ENCODE peak calls at places on chromosomes 2 and 18, in ten cellular contexts. One of them, this sample, is unnamed.

GRCh38 chr2:182463760-182464159 is 36.9 kb upstream of the PDE1A start:
- DNase-seq in foreskin fibroblast: no peak
- DNase-seq in endothelial cell: no peak
- DNase-seq in CD4-positive, alpha-beta memory T cell: no peak
- DNase-seq in T-helper 1 cell: no peak
- DNase-seq in stimulated activated CD4-positive, alpha-beta T cell treated with anti-CD3 and anti-CD28 coated beads, Interleukin-4, amount 100 ng/mL, for 4 hours: no peak
- DNase-seq in choroid plexus epithelial cell: no peak
- DNase-seq in activated CD8-positive, alpha-beta T cell treated with anti-CD3 and anti-CD28 coated beads, Interleukin-2, amount 10 ng/mL, durations not matched to agents 7 days and 5 days: no peak
- DNase-seq in LHCN-M2: no peak
- DNase-seq in progenitor cell of endocrine pancreas: no peak
- DNase-seq in this sample: no peak

GRCh38 chr2:69490486-69490885 is 53.3 kb upstream of the NFU1 start:
- DNase-seq in foreskin fibroblast: no peak
- DNase-seq in activated CD8-positive, alpha-beta T cell treated with anti-CD3 and anti-CD28 coated beads, Interleukin-2, amount 10 ng/mL, durations not matched to agents 7 days and 5 days: peak; percentile 45
- DNase-seq in progenitor cell of endocrine pancreas: no peak
- DNase-seq in choroid plexus epithelial cell: no peak
- DNase-seq in CD4-positive, alpha-beta memory T cell: peak; percentile 20
- DNase-seq in endothelial cell: no peak
- DNase-seq in LHCN-M2: no peak
- DNase-seq in T-helper 1 cell: no peak
- DNase-seq in stimulated activated CD4-positive, alpha-beta T cell treated with anti-CD3 and anti-CD28 coated beads, Interleukin-4, amount 100 ng/mL, for 4 hours: no peak
- DNase-seq in this sample: no peak

GRCh38 chr2:46559257-46559656 is 79.9 kb downstream of the TMEM247 start:
- DNase-seq in stimulated activated CD4-positive, alpha-beta T cell treated with anti-CD3 and anti-CD28 coated beads, Interleukin-4, amount 100 ng/mL, for 4 hours: no peak
- DNase-seq in choroid plexus epithelial cell: no peak
- DNase-seq in endothelial cell: no peak
- DNase-seq in foreskin fibroblast: no peak
- DNase-seq in activated CD8-positive, alpha-beta T cell treated with anti-CD3 and anti-CD28 coated beads, Interleukin-2, amount 10 ng/mL, durations not matched to agents 7 days and 5 days: no peak
- DNase-seq in T-helper 1 cell: no peak
- DNase-seq in progenitor cell of endocrine pancreas: no peak
- DNase-seq in CD4-positive, alpha-beta memory T cell: no peak
- DNase-seq in LHCN-M2: no peak
- DNase-seq in this sample: no peak

GRCh38 chr2:74532222-74532621 is 2.5 kb downstream of the HTRA2 start:
- DNase-seq in endothelial cell: no peak
- DNase-seq in T-helper 1 cell: no peak
- DNase-seq in LHCN-M2: peak; percentile 57
- DNase-seq in activated CD8-positive, alpha-beta T cell treated with anti-CD3 and anti-CD28 coated beads, Interleukin-2, amount 10 ng/mL, durations not matched to agents 7 days and 5 days: no peak
- DNase-seq in stimulated activated CD4-positive, alpha-beta T cell treated with anti-CD3 and anti-CD28 coated beads, Interleukin-4, amount 100 ng/mL, for 4 hours: no peak
- DNase-seq in CD4-positive, alpha-beta memory T cell: peak; percentile 56
- DNase-seq in choroid plexus epithelial cell: peak; percentile 75
- DNase-seq in foreskin fibroblast: peak; percentile 74
- DNase-seq in progenitor cell of endocrine pancreas: no peak
- DNase-seq in this sample: no peak

GRCh38 chr2:121253674-121254240 is 31.2 kb downstream of the TFCP2L1 start:
- DNase-seq in endothelial cell: no peak
- DNase-seq in foreskin fibroblast: no peak
- DNase-seq in LHCN-M2: no peak
- DNase-seq in choroid plexus epithelial cell: no peak
- DNase-seq in progenitor cell of endocrine pancreas: no peak
- DNase-seq in T-helper 1 cell: no peak
- DNase-seq in activated CD8-positive, alpha-beta T cell treated with anti-CD3 and anti-CD28 coated beads, Interleukin-2, amount 10 ng/mL, durations not matched to agents 7 days and 5 days: no peak
- DNase-seq in stimulated activated CD4-positive, alpha-beta T cell treated with anti-CD3 and anti-CD28 coated beads, Interleukin-4, amount 100 ng/mL, for 4 hours: no peak
- DNase-seq in CD4-positive, alpha-beta memory T cell: no peak
- DNase-seq in this sample: no peak

GRCh38 chr2:233210843-233211600 is 40.5 kb upstream of the ATG16L1 start:
- DNase-seq in choroid plexus epithelial cell: peak; percentile 94
- DNase-seq in LHCN-M2: peak; percentile 85
- DNase-seq in CD4-positive, alpha-beta memory T cell: no peak
- DNase-seq in progenitor cell of endocrine pancreas: no peak
- DNase-seq in foreskin fibroblast: peak; percentile 94
- DNase-seq in activated CD8-positive, alpha-beta T cell treated with anti-CD3 and anti-CD28 coated beads, Interleukin-2, amount 10 ng/mL, durations not matched to agents 7 days and 5 days: no peak
- DNase-seq in endothelial cell: no peak
- DNase-seq in T-helper 1 cell: no peak
- DNase-seq in stimulated activated CD4-positive, alpha-beta T cell treated with anti-CD3 and anti-CD28 coated beads, Interleukin-4, amount 100 ng/mL, for 4 hours: no peak
- DNase-seq in this sample: no peak

GRCh38 chr2:191811807-191812602 is 34.9 kb downstream of the CAVIN2 start:
- DNase-seq in stimulated activated CD4-positive, alpha-beta T cell treated with anti-CD3 and anti-CD28 coated beads, Interleukin-4, amount 100 ng/mL, for 4 hours: peak; percentile 10
- DNase-seq in progenitor cell of endocrine pancreas: peak; percentile 30
- DNase-seq in LHCN-M2: peak; percentile 73
- DNase-seq in CD4-positive, alpha-beta memory T cell: peak; percentile 11
- DNase-seq in choroid plexus epithelial cell: peak; percentile 85
- DNase-seq in foreskin fibroblast: peak; percentile 86
- DNase-seq in T-helper 1 cell: no peak
- DNase-seq in activated CD8-positive, alpha-beta T cell treated with anti-CD3 and anti-CD28 coated beads, Interleukin-2, amount 10 ng/mL, durations not matched to agents 7 days and 5 days: peak; percentile 51
- DNase-seq in endothelial cell: peak; percentile 64
- DNase-seq in this sample: peak; percentile 53

GRCh38 chr2:101776172-101777043 is 78.9 kb downstream of the MAP4K4 start:
- DNase-seq in LHCN-M2: no peak
- DNase-seq in choroid plexus epithelial cell: peak; percentile 56
- DNase-seq in progenitor cell of endocrine pancreas: no peak
- DNase-seq in endothelial cell: peak; percentile 33
- DNase-seq in foreskin fibroblast: no peak
- DNase-seq in stimulated activated CD4-positive, alpha-beta T cell treated with anti-CD3 and anti-CD28 coated beads, Interleukin-4, amount 100 ng/mL, for 4 hours: no peak
- DNase-seq in activated CD8-positive, alpha-beta T cell treated with anti-CD3 and anti-CD28 coated beads, Interleukin-2, amount 10 ng/mL, durations not matched to agents 7 days and 5 days: no peak
- DNase-seq in CD4-positive, alpha-beta memory T cell: no peak
- DNase-seq in T-helper 1 cell: no peak
- DNase-seq in this sample: no peak

GRCh38 chr2:3042601-3043585 is 334.7 kb downstream of the EIPR1 start:
- DNase-seq in choroid plexus epithelial cell: no peak
- DNase-seq in activated CD8-positive, alpha-beta T cell treated with anti-CD3 and anti-CD28 coated beads, Interleukin-2, amount 10 ng/mL, durations not matched to agents 7 days and 5 days: no peak
- DNase-seq in CD4-positive, alpha-beta memory T cell: no peak
- DNase-seq in progenitor cell of endocrine pancreas: no peak
- DNase-seq in stimulated activated CD4-positive, alpha-beta T cell treated with anti-CD3 and anti-CD28 coated beads, Interleukin-4, amount 100 ng/mL, for 4 hours: no peak
- DNase-seq in foreskin fibroblast: no peak
- DNase-seq in LHCN-M2: no peak
- DNase-seq in T-helper 1 cell: no peak
- DNase-seq in endothelial cell: no peak
- DNase-seq in this sample: no peak

GRCh38 chr2:196696423-196697073 is 57.0 kb downstream of the CCDC150 start:
- DNase-seq in activated CD8-positive, alpha-beta T cell treated with anti-CD3 and anti-CD28 coated beads, Interleukin-2, amount 10 ng/mL, durations not matched to agents 7 days and 5 days: no peak
- DNase-seq in endothelial cell: no peak
- DNase-seq in stimulated activated CD4-positive, alpha-beta T cell treated with anti-CD3 and anti-CD28 coated beads, Interleukin-4, amount 100 ng/mL, for 4 hours: no peak
- DNase-seq in foreskin fibroblast: peak; percentile 73
- DNase-seq in T-helper 1 cell: no peak
- DNase-seq in CD4-positive, alpha-beta memory T cell: no peak
- DNase-seq in choroid plexus epithelial cell: peak; percentile 78
- DNase-seq in LHCN-M2: peak; percentile 65
- DNase-seq in progenitor cell of endocrine pancreas: no peak
- DNase-seq in this sample: no peak

GRCh38 chr18:69648486-69648885 is 247.8 kb downstream of the DOK6 start:
- DNase-seq in LHCN-M2: no peak
- DNase-seq in choroid plexus epithelial cell: no peak
- DNase-seq in foreskin fibroblast: no peak
- DNase-seq in T-helper 1 cell: no peak
- DNase-seq in progenitor cell of endocrine pancreas: no peak
- DNase-seq in stimulated activated CD4-positive, alpha-beta T cell treated with anti-CD3 and anti-CD28 coated beads, Interleukin-4, amount 100 ng/mL, for 4 hours: no peak
- DNase-seq in activated CD8-positive, alpha-beta T cell treated with anti-CD3 and anti-CD28 coated beads, Interleukin-2, amount 10 ng/mL, durations not matched to agents 7 days and 5 days: no peak
- DNase-seq in endothelial cell: no peak
- DNase-seq in CD4-positive, alpha-beta memory T cell: no peak
- DNase-seq in this sample: no peak

GRCh38 chr2:96082211-96083063 is 33.9 kb downstream of the ADRA2B start:
- DNase-seq in LHCN-M2: no peak
- DNase-seq in T-helper 1 cell: no peak
- DNase-seq in CD4-positive, alpha-beta memory T cell: no peak
- DNase-seq in choroid plexus epithelial cell: no peak
- DNase-seq in activated CD8-positive, alpha-beta T cell treated with anti-CD3 and anti-CD28 coated beads, Interleukin-2, amount 10 ng/mL, durations not matched to agents 7 days and 5 days: no peak
- DNase-seq in foreskin fibroblast: no peak
- DNase-seq in stimulated activated CD4-positive, alpha-beta T cell treated with anti-CD3 and anti-CD28 coated beads, Interleukin-4, amount 100 ng/mL, for 4 hours: no peak
- DNase-seq in progenitor cell of endocrine pancreas: no peak
- DNase-seq in endothelial cell: no peak
- DNase-seq in this sample: no peak

GRCh38 chr2:118013221-118013723 is 598 bp downstream of the CCDC93 start:
- DNase-seq in choroid plexus epithelial cell: peak; percentile 36
- DNase-seq in activated CD8-positive, alpha-beta T cell treated with anti-CD3 and anti-CD28 coated beads, Interleukin-2, amount 10 ng/mL, durations not matched to agents 7 days and 5 days: peak; percentile 48
- DNase-seq in endothelial cell: peak; percentile 54
- DNase-seq in stimulated activated CD4-positive, alpha-beta T cell treated with anti-CD3 and anti-CD28 coated beads, Interleukin-4, amount 100 ng/mL, for 4 hours: peak; percentile 28
- DNase-seq in foreskin fibroblast: peak; percentile 77
- DNase-seq in CD4-positive, alpha-beta memory T cell: peak; percentile 31
- DNase-seq in T-helper 1 cell: peak; percentile 32
- DNase-seq in LHCN-M2: no peak
- DNase-seq in progenitor cell of endocrine pancreas: peak; percentile 37
- DNase-seq in this sample: peak; percentile 54

GRCh38 chr2:180240774-180241173 is 233.7 kb upstream of the CWC22 start:
- DNase-seq in CD4-positive, alpha-beta memory T cell: no peak
- DNase-seq in progenitor cell of endocrine pancreas: no peak
- DNase-seq in choroid plexus epithelial cell: peak; percentile 56
- DNase-seq in foreskin fibroblast: peak; percentile 52
- DNase-seq in endothelial cell: no peak
- DNase-seq in activated CD8-positive, alpha-beta T cell treated with anti-CD3 and anti-CD28 coated beads, Interleukin-2, amount 10 ng/mL, durations not matched to agents 7 days and 5 days: no peak
- DNase-seq in stimulated activated CD4-positive, alpha-beta T cell treated with anti-CD3 and anti-CD28 coated beads, Interleukin-4, amount 100 ng/mL, for 4 hours: no peak
- DNase-seq in LHCN-M2: peak; percentile 48
- DNase-seq in T-helper 1 cell: no peak
- DNase-seq in this sample: no peak

GRCh38 chr2:9997936-9998335 is 45.4 kb upstream of the KLF11 start:
- DNase-seq in choroid plexus epithelial cell: no peak
- DNase-seq in progenitor cell of endocrine pancreas: no peak
- DNase-seq in T-helper 1 cell: no peak
- DNase-seq in foreskin fibroblast: no peak
- DNase-seq in CD4-positive, alpha-beta memory T cell: no peak
- DNase-seq in stimulated activated CD4-positive, alpha-beta T cell treated with anti-CD3 and anti-CD28 coated beads, Interleukin-4, amount 100 ng/mL, for 4 hours: no peak
- DNase-seq in activated CD8-positive, alpha-beta T cell treated with anti-CD3 and anti-CD28 coated beads, Interleukin-2, amount 10 ng/mL, durations not matched to agents 7 days and 5 days: no peak
- DNase-seq in LHCN-M2: no peak
- DNase-seq in endothelial cell: no peak
- DNase-seq in this sample: no peak

GRCh38 chr18:54392621-54393023 is 34.9 kb downstream of the C18orf54 start:
- DNase-seq in progenitor cell of endocrine pancreas: no peak
- DNase-seq in LHCN-M2: peak; percentile 69
- DNase-seq in stimulated activated CD4-positive, alpha-beta T cell treated with anti-CD3 and anti-CD28 coated beads, Interleukin-4, amount 100 ng/mL, for 4 hours: no peak
- DNase-seq in T-helper 1 cell: no peak
- DNase-seq in activated CD8-positive, alpha-beta T cell treated with anti-CD3 and anti-CD28 coated beads, Interleukin-2, amount 10 ng/mL, durations not matched to agents 7 days and 5 days: no peak
- DNase-seq in choroid plexus epithelial cell: peak; percentile 85
- DNase-seq in endothelial cell: no peak
- DNase-seq in foreskin fibroblast: peak; percentile 75
- DNase-seq in CD4-positive, alpha-beta memory T cell: peak; percentile 51
- DNase-seq in this sample: no peak

GRCh38 chr18:54822872-54823845 is 5.1 kb upstream of the RAB27B start:
- DNase-seq in T-helper 1 cell: no peak
- DNase-seq in progenitor cell of endocrine pancreas: no peak
- DNase-seq in activated CD8-positive, alpha-beta T cell treated with anti-CD3 and anti-CD28 coated beads, Interleukin-2, amount 10 ng/mL, durations not matched to agents 7 days and 5 days: no peak
- DNase-seq in stimulated activated CD4-positive, alpha-beta T cell treated with anti-CD3 and anti-CD28 coated beads, Interleukin-4, amount 100 ng/mL, for 4 hours: no peak
- DNase-seq in choroid plexus epithelial cell: peak; percentile 100
- DNase-seq in endothelial cell: no peak
- DNase-seq in foreskin fibroblast: peak; percentile 96
- DNase-seq in CD4-positive, alpha-beta memory T cell: no peak
- DNase-seq in LHCN-M2: peak; percentile 98
- DNase-seq in this sample: no peak

GRCh38 chr18:487371-487770 is 13.1 kb downstream of the COLEC12 start:
- DNase-seq in CD4-positive, alpha-beta memory T cell: no peak
- DNase-seq in stimulated activated CD4-positive, alpha-beta T cell treated with anti-CD3 and anti-CD28 coated beads, Interleukin-4, amount 100 ng/mL, for 4 hours: no peak
- DNase-seq in choroid plexus epithelial cell: no peak
- DNase-seq in T-helper 1 cell: no peak
- DNase-seq in foreskin fibroblast: peak; percentile 30
- DNase-seq in activated CD8-positive, alpha-beta T cell treated with anti-CD3 and anti-CD28 coated beads, Interleukin-2, amount 10 ng/mL, durations not matched to agents 7 days and 5 days: no peak
- DNase-seq in endothelial cell: no peak
- DNase-seq in LHCN-M2: no peak
- DNase-seq in progenitor cell of endocrine pancreas: no peak
- DNase-seq in this sample: no peak

GRCh38 chr2:24181849-24182248 is 7.0 kb downstream of the FAM228A start:
- DNase-seq in activated CD8-positive, alpha-beta T cell treated with anti-CD3 and anti-CD28 coated beads, Interleukin-2, amount 10 ng/mL, durations not matched to agents 7 days and 5 days: no peak
- DNase-seq in choroid plexus epithelial cell: no peak
- DNase-seq in stimulated activated CD4-positive, alpha-beta T cell treated with anti-CD3 and anti-CD28 coated beads, Interleukin-4, amount 100 ng/mL, for 4 hours: no peak
- DNase-seq in endothelial cell: no peak
- DNase-seq in progenitor cell of endocrine pancreas: no peak
- DNase-seq in T-helper 1 cell: no peak
- DNase-seq in CD4-positive, alpha-beta memory T cell: no peak
- DNase-seq in foreskin fibroblast: no peak
- DNase-seq in LHCN-M2: no peak
- DNase-seq in this sample: peak; percentile 91

GRCh38 chr2:68603059-68603458 is 40.3 kb upstream of the PROKR1 start:
- DNase-seq in CD4-positive, alpha-beta memory T cell: no peak
- DNase-seq in endothelial cell: no peak
- DNase-seq in T-helper 1 cell: no peak
- DNase-seq in stimulated activated CD4-positive, alpha-beta T cell treated with anti-CD3 and anti-CD28 coated beads, Interleukin-4, amount 100 ng/mL, for 4 hours: no peak
- DNase-seq in foreskin fibroblast: no peak
- DNase-seq in LHCN-M2: no peak
- DNase-seq in progenitor cell of endocrine pancreas: no peak
- DNase-seq in choroid plexus epithelial cell: no peak
- DNase-seq in activated CD8-positive, alpha-beta T cell treated with anti-CD3 and anti-CD28 coated beads, Interleukin-2, amount 10 ng/mL, durations not matched to agents 7 days and 5 days: no peak
- DNase-seq in this sample: no peak